ENCODE peak calls at places on chromosomes 2 and 18, in four cellular contexts. F, L, Z and B are unnamed samples.

GRCh38 chr2:134391751-134392160 is 137.9 kb downstream of the MGAT5 start:
- DNase-seq in Z (no peak), F (peak; percentile 82), L (no peak), B (no peak)

GRCh38 chr18:159037-159652 is 788 bp downstream of the USP14 start:
- DNase-seq in Z (no peak), L (no peak), F (peak; percentile 25), B (no peak)

GRCh38 chr2:1864301-1864980 is 120.1 kb upstream of the PXDN start:
- DNase-seq in F (no peak), Z (no peak), L (no peak), B (no peak)

GRCh38 chr2:53422979-53423378 is 344.6 kb upstream of the CHAC2 start:
- DNase-seq in L (no peak), Z (no peak), F (peak; percentile 54), B (no peak)

GRCh38 chr18:53018791-53019190 is 678.8 kb downstream of the DCC start:
- DNase-seq in Z (no peak), F (no peak), L (no peak), B (no peak)

GRCh38 chr2:126643431-126643830 is 12.5 kb upstream of the GYPC start:
- DNase-seq in L (no peak), F (no peak), Z (no peak), B (no peak)

GRCh38 chr2:47345584-47345913 is 57.4 kb upstream of the MSH2 start:
- DNase-seq in Z (no peak), F (no peak), L (no peak), B (no peak)

GRCh38 chr2:139259422-139260051 is 479.3 kb upstream of the NXPH2 start:
- DNase-seq in L (no peak), F (no peak), Z (no peak), B (no peak)